ENCODE peak calls at places on chromosomes 16 and 17, in nine cellular contexts. T is A549; W is fibroblast of mammary gland; R is hypothalamus; K is kidney; E is stimulated activated effector memory CD8-positive, alpha-beta T cell treated with anti-CD3 and anti-CD28 coated beads, Interleukin-12 subunit alpha, Interleukin-12 subunit beta, amount 100 ng/mL, for 72 hours; A is activated CD8-positive, alpha-beta memory T cell treated with anti-CD3 and anti-CD28 coated beads for 48 hours; U is HTR-8/SVneo; C is stimulated activated CD8-positive, alpha-beta memory T cell treated with anti-CD3 and anti-CD28 coated beads, Interleukin-12 subunit alpha, Interleukin-12 subunit beta, amount 100 ng/mL, for 1 hour. G is an unnamed sample.

GRCh38 chr17:43832976-43833829 is at the start of gene MPP3:
- DNase-seq in T (peak), W (peak), R (peak), K (peak), E (no peak), A (no peak), U (peak), C (peak), G (peak)

GRCh38 chr17:32958418-32958817 is 30.5 kb downstream of the TMEM98 start:
- DNase-seq in T (no peak), W (peak), R (no peak), K (no peak), E (no peak), A (no peak), U (no peak), C (no peak), G (no peak)

GRCh38 chr16:89357055-89357454 is 133.3 kb downstream of the ANKRD11 start:
- DNase-seq in T (no peak), W (no peak), R (no peak), K (peak), E (peak), A (no peak), U (no peak), C (no peak), G (no peak)

GRCh38 chr17:6374761-6375312 is 60.1 kb downstream of the AIPL1 start:
- DNase-seq in T (peak), W (peak), R (peak), K (peak), E (no peak), A (peak), U (peak), C (no peak), G (no peak)

GRCh38 chr16:17343729-17344128 is 127.0 kb downstream of the XYLT1 start:
- DNase-seq in T (no peak), W (no peak), R (no peak), K (no peak), E (no peak), A (no peak), U (no peak), C (no peak), G (no peak)

GRCh38 chr17:1736348-1737281 is 6.1 kb upstream of the SERPINF2 start:
- DNase-seq in T (peak), W (peak), R (no peak), K (peak), E (no peak), A (no peak), U (peak), C (no peak), G (no peak)

GRCh38 chr16:74577882-74578366 is 29.0 kb downstream of the GLG1 start:
- DNase-seq in T (no peak), W (peak), R (no peak), K (no peak), E (no peak), A (no peak), U (peak), C (no peak), G (no peak)

GRCh38 chr16:72848759-72849664 is 198.9 kb downstream of the ZFHX3 start:
- DNase-seq in T (peak), W (peak), R (peak), K (peak), E (no peak), A (no peak), U (peak), C (no peak), G (peak)

GRCh38 chr17:12122091-12122490 is 101.4 kb downstream of the MAP2K4 start:
- DNase-seq in T (no peak), W (no peak), R (no peak), K (no peak), E (no peak), A (no peak), U (no peak), C (no peak), G (no peak)

GRCh38 chr16:90020260-90020837 is 1.1 kb upstream of the DBNDD1 start:
- DNase-seq in T (no peak), W (no peak), R (peak), K (no peak), E (no peak), A (no peak), U (no peak), C (no peak), G (no peak)

GRCh38 chr16:83328936-83329335 is 478.8 kb upstream of the HSBP1 start:
- DNase-seq in T (no peak), W (no peak), R (no peak), K (no peak), E (no peak), A (no peak), U (no peak), C (no peak), G (no peak)

GRCh38 chr16:988465-989353 is 7.1 kb downstream of the SOX8 start:
- DNase-seq in T (no peak), W (no peak), R (peak), K (no peak), E (no peak), A (no peak), U (no peak), C (no peak), G (no peak)

GRCh38 chr16:25157476-25157875 is 45.9 kb downstream of the LCMT1 start:
- DNase-seq in T (no peak), W (no peak), R (no peak), K (no peak), E (no peak), A (no peak), U (no peak), C (no peak), G (no peak)

GRCh38 chr16:53257001-53257400 is 177.3 kb upstream of the RBL2 start:
- DNase-seq in T (no peak), W (peak), R (no peak), K (no peak), E (no peak), A (no peak), U (peak), C (no peak), G (no peak)

GRCh38 chr17:39219647-39220154 is 6.0 kb downstream of the STAC2 start:
- DNase-seq in T (no peak), W (no peak), R (peak), K (no peak), E (no peak), A (no peak), U (no peak), C (no peak), G (no peak)

GRCh38 chr16:6725634-6726331 is 606.9 kb upstream of the RBFOX1 start:
- DNase-seq in T (no peak), W (no peak), R (no peak), K (no peak), E (no peak), A (no peak), U (no peak), C (no peak), G (no peak)

GRCh38 chr17:66523378-66524174 is 221.2 kb downstream of the PRKCA start:
- DNase-seq in T (no peak), W (peak), R (no peak), K (no peak), E (no peak), A (no peak), U (no peak), C (no peak), G (no peak)

GRCh38 chr17:74408262-74408661 is 23.6 kb upstream of the GPRC5C start:
- DNase-seq in T (peak), W (peak), R (no peak), K (no peak), E (no peak), A (no peak), U (no peak), C (no peak), G (no peak)

GRCh38 chr17:81040791-81041337 is 5.9 kb downstream of the BAIAP2 start:
- DNase-seq in T (peak), W (peak), R (no peak), K (no peak), E (no peak), A (no peak), U (no peak), C (no peak), G (no peak)

GRCh38 chr17:81701288-81702071 is 1.7 kb upstream of the MRPL12 start:
- DNase-seq in T (no peak), W (no peak), R (no peak), K (no peak), E (no peak), A (no peak), U (no peak), C (no peak), G (no peak)

GRCh38 chr17:56290486-56291118 is 137.3 kb downstream of the ANKFN1 start:
- DNase-seq in T (no peak), W (no peak), R (no peak), K (no peak), E (no peak), A (no peak), U (no peak), C (no peak), G (no peak)

GRCh38 chr16:58020628-58021521 is 4.7 kb upstream of the MMP15 start:
- DNase-seq in T (peak), W (peak), R (peak), K (peak), E (peak), A (no peak), U (peak), C (no peak), G (no peak)

GRCh38 chr16:56610017-56610608 is 1.7 kb downstream of the MT2A start:
- DNase-seq in T (peak), W (peak), R (peak), K (peak), E (peak), A (no peak), U (no peak), C (peak), G (no peak)

GRCh38 chr17:59373879-59374495 is 42.5 kb downstream of the YPEL2 start:
- DNase-seq in T (no peak), W (peak), R (no peak), K (no peak), E (no peak), A (no peak), U (peak), C (no peak), G (no peak)

GRCh38 chr16:81214745-81215166 is 23.7 kb upstream of the BCO1 start:
- DNase-seq in T (peak), W (no peak), R (no peak), K (no peak), E (no peak), A (no peak), U (no peak), C (no peak), G (no peak)

GRCh38 chr16:30644334-30644830 is 6.4 kb upstream of the PRR14 start:
- DNase-seq in T (no peak), W (no peak), R (no peak), K (no peak), E (no peak), A (no peak), U (no peak), C (no peak), G (no peak)

GRCh38 chr16:87826798-87827587 is 42.3 kb downstream of the SLC7A5 start:
- DNase-seq in T (no peak), W (no peak), R (no peak), K (no peak), E (no peak), A (no peak), U (no peak), C (no peak), G (no peak)

GRCh38 chr16:16938009-16938408 is 532.8 kb downstream of the XYLT1 start:
- DNase-seq in T (no peak), W (no peak), R (no peak), K (no peak), E (no peak), A (no peak), U (no peak), C (no peak), G (no peak)